ENCODE peak calls at places on chromosomes 16 and 17, in five cellular contexts. One of them, this sample, is unnamed.

GRCh38 chr17:68587026-68587425 is 14.1 kb downstream of the FAM20A start:
- DNase-seq in AG04450: no peak
- DNase-seq in NCI-H526 treated with DMSO at 0.1 percent for 48 hours: no peak
- DNase-seq in stimulated activated CD8-positive, alpha-beta memory T cell treated with anti-CD3 and anti-CD28 coated beads, Interleukin-15, amount 100 ng/mL, for 1 hour: no peak
- DNase-seq in stimulated activated CD4-positive, alpha-beta T cell treated with anti-CD3 and anti-CD28 coated beads, Interleukin-15, amount 100 ng/mL, for 1 hour: no peak
- DNase-seq in this sample: no peak

GRCh38 chr16:6616746-6617145 is 715.9 kb upstream of the RBFOX1 start:
- DNase-seq in AG04450: no peak
- DNase-seq in NCI-H526 treated with DMSO at 0.1 percent for 48 hours: peak
- DNase-seq in stimulated activated CD8-positive, alpha-beta memory T cell treated with anti-CD3 and anti-CD28 coated beads, Interleukin-15, amount 100 ng/mL, for 1 hour: no peak
- DNase-seq in stimulated activated CD4-positive, alpha-beta T cell treated with anti-CD3 and anti-CD28 coated beads, Interleukin-15, amount 100 ng/mL, for 1 hour: no peak
- DNase-seq in this sample: no peak

GRCh38 chr17:3794890-3795757 is 5.9 kb downstream of the ITGAE start:
- DNase-seq in AG04450: no peak
- DNase-seq in NCI-H526 treated with DMSO at 0.1 percent for 48 hours: no peak
- DNase-seq in stimulated activated CD8-positive, alpha-beta memory T cell treated with anti-CD3 and anti-CD28 coated beads, Interleukin-15, amount 100 ng/mL, for 1 hour: no peak
- DNase-seq in stimulated activated CD4-positive, alpha-beta T cell treated with anti-CD3 and anti-CD28 coated beads, Interleukin-15, amount 100 ng/mL, for 1 hour: peak
- DNase-seq in this sample: peak

GRCh38 chr16:2966043-2966802 is 2.1 kb downstream of the KREMEN2 start:
- DNase-seq in AG04450: no peak
- DNase-seq in NCI-H526 treated with DMSO at 0.1 percent for 48 hours: no peak
- DNase-seq in stimulated activated CD8-positive, alpha-beta memory T cell treated with anti-CD3 and anti-CD28 coated beads, Interleukin-15, amount 100 ng/mL, for 1 hour: no peak
- DNase-seq in stimulated activated CD4-positive, alpha-beta T cell treated with anti-CD3 and anti-CD28 coated beads, Interleukin-15, amount 100 ng/mL, for 1 hour: no peak
- DNase-seq in this sample: no peak

GRCh38 chr17:66715745-66716156 is 119.2 kb upstream of the CACNG5 start:
- DNase-seq in AG04450: peak
- DNase-seq in NCI-H526 treated with DMSO at 0.1 percent for 48 hours: peak
- DNase-seq in stimulated activated CD8-positive, alpha-beta memory T cell treated with anti-CD3 and anti-CD28 coated beads, Interleukin-15, amount 100 ng/mL, for 1 hour: no peak
- DNase-seq in stimulated activated CD4-positive, alpha-beta T cell treated with anti-CD3 and anti-CD28 coated beads, Interleukin-15, amount 100 ng/mL, for 1 hour: no peak
- DNase-seq in this sample: peak

GRCh38 chr16:75011634-75012307 is 12.9 kb downstream of the ZNRF1 start:
- DNase-seq in AG04450: peak
- DNase-seq in NCI-H526 treated with DMSO at 0.1 percent for 48 hours: no peak
- DNase-seq in stimulated activated CD8-positive, alpha-beta memory T cell treated with anti-CD3 and anti-CD28 coated beads, Interleukin-15, amount 100 ng/mL, for 1 hour: no peak
- DNase-seq in stimulated activated CD4-positive, alpha-beta T cell treated with anti-CD3 and anti-CD28 coated beads, Interleukin-15, amount 100 ng/mL, for 1 hour: no peak
- DNase-seq in this sample: peak

GRCh38 chr16:84735846-84736586 is 36.2 kb downstream of the USP10 start:
- DNase-seq in AG04450: no peak
- DNase-seq in NCI-H526 treated with DMSO at 0.1 percent for 48 hours: no peak
- DNase-seq in stimulated activated CD8-positive, alpha-beta memory T cell treated with anti-CD3 and anti-CD28 coated beads, Interleukin-15, amount 100 ng/mL, for 1 hour: peak
- DNase-seq in stimulated activated CD4-positive, alpha-beta T cell treated with anti-CD3 and anti-CD28 coated beads, Interleukin-15, amount 100 ng/mL, for 1 hour: no peak
- DNase-seq in this sample: no peak

GRCh38 chr16:51150894-51151320 is at the start of gene SALL1:
- DNase-seq in AG04450: no peak
- DNase-seq in NCI-H526 treated with DMSO at 0.1 percent for 48 hours: peak
- DNase-seq in stimulated activated CD8-positive, alpha-beta memory T cell treated with anti-CD3 and anti-CD28 coated beads, Interleukin-15, amount 100 ng/mL, for 1 hour: no peak
- DNase-seq in stimulated activated CD4-positive, alpha-beta T cell treated with anti-CD3 and anti-CD28 coated beads, Interleukin-15, amount 100 ng/mL, for 1 hour: no peak
- DNase-seq in this sample: no peak

GRCh38 chr16:3029499-3030127 is 5.8 kb downstream of the THOC6 start:
- DNase-seq in AG04450: no peak
- DNase-seq in NCI-H526 treated with DMSO at 0.1 percent for 48 hours: no peak
- DNase-seq in stimulated activated CD8-positive, alpha-beta memory T cell treated with anti-CD3 and anti-CD28 coated beads, Interleukin-15, amount 100 ng/mL, for 1 hour: no peak
- DNase-seq in stimulated activated CD4-positive, alpha-beta T cell treated with anti-CD3 and anti-CD28 coated beads, Interleukin-15, amount 100 ng/mL, for 1 hour: no peak
- DNase-seq in this sample: peak

GRCh38 chr16:19822534-19822933 is 62.1 kb downstream of the GPRC5B start:
- DNase-seq in AG04450: peak
- DNase-seq in NCI-H526 treated with DMSO at 0.1 percent for 48 hours: no peak
- DNase-seq in stimulated activated CD8-positive, alpha-beta memory T cell treated with anti-CD3 and anti-CD28 coated beads, Interleukin-15, amount 100 ng/mL, for 1 hour: no peak
- DNase-seq in stimulated activated CD4-positive, alpha-beta T cell treated with anti-CD3 and anti-CD28 coated beads, Interleukin-15, amount 100 ng/mL, for 1 hour: no peak
- DNase-seq in this sample: peak

GRCh38 chr16:31194898-31195297 is 7.7 kb downstream of the PYCARD start:
- DNase-seq in AG04450: no peak
- DNase-seq in NCI-H526 treated with DMSO at 0.1 percent for 48 hours: no peak
- DNase-seq in stimulated activated CD8-positive, alpha-beta memory T cell treated with anti-CD3 and anti-CD28 coated beads, Interleukin-15, amount 100 ng/mL, for 1 hour: no peak
- DNase-seq in stimulated activated CD4-positive, alpha-beta T cell treated with anti-CD3 and anti-CD28 coated beads, Interleukin-15, amount 100 ng/mL, for 1 hour: no peak
- DNase-seq in this sample: no peak

GRCh38 chr17:35119370-35120185 is at the start of gene RAD51D:
- DNase-seq in AG04450: peak
- DNase-seq in NCI-H526 treated with DMSO at 0.1 percent for 48 hours: peak
- DNase-seq in stimulated activated CD8-positive, alpha-beta memory T cell treated with anti-CD3 and anti-CD28 coated beads, Interleukin-15, amount 100 ng/mL, for 1 hour: peak
- DNase-seq in stimulated activated CD4-positive, alpha-beta T cell treated with anti-CD3 and anti-CD28 coated beads, Interleukin-15, amount 100 ng/mL, for 1 hour: peak
- DNase-seq in this sample: peak

GRCh38 chr17:49566668-49567071 is 9.0 kb upstream of the NXPH3 start:
- DNase-seq in AG04450: no peak
- DNase-seq in NCI-H526 treated with DMSO at 0.1 percent for 48 hours: no peak
- DNase-seq in stimulated activated CD8-positive, alpha-beta memory T cell treated with anti-CD3 and anti-CD28 coated beads, Interleukin-15, amount 100 ng/mL, for 1 hour: no peak
- DNase-seq in stimulated activated CD4-positive, alpha-beta T cell treated with anti-CD3 and anti-CD28 coated beads, Interleukin-15, amount 100 ng/mL, for 1 hour: no peak
- DNase-seq in this sample: peak

GRCh38 chr17:63954402-63955063 is 18.2 kb downstream of the SCN4A start:
- DNase-seq in AG04450: no peak
- DNase-seq in NCI-H526 treated with DMSO at 0.1 percent for 48 hours: no peak
- DNase-seq in stimulated activated CD8-positive, alpha-beta memory T cell treated with anti-CD3 and anti-CD28 coated beads, Interleukin-15, amount 100 ng/mL, for 1 hour: no peak
- DNase-seq in stimulated activated CD4-positive, alpha-beta T cell treated with anti-CD3 and anti-CD28 coated beads, Interleukin-15, amount 100 ng/mL, for 1 hour: no peak
- DNase-seq in this sample: no peak

GRCh38 chr16:48013476-48013875 is 142.3 kb downstream of the ABCC12 start:
- DNase-seq in AG04450: no peak
- DNase-seq in NCI-H526 treated with DMSO at 0.1 percent for 48 hours: no peak
- DNase-seq in stimulated activated CD8-positive, alpha-beta memory T cell treated with anti-CD3 and anti-CD28 coated beads, Interleukin-15, amount 100 ng/mL, for 1 hour: no peak
- DNase-seq in stimulated activated CD4-positive, alpha-beta T cell treated with anti-CD3 and anti-CD28 coated beads, Interleukin-15, amount 100 ng/mL, for 1 hour: no peak
- DNase-seq in this sample: peak

GRCh38 chr16:50699345-50700159 is 6.1 kb downstream of the NOD2 start:
- DNase-seq in AG04450: no peak
- DNase-seq in NCI-H526 treated with DMSO at 0.1 percent for 48 hours: no peak
- DNase-seq in stimulated activated CD8-positive, alpha-beta memory T cell treated with anti-CD3 and anti-CD28 coated beads, Interleukin-15, amount 100 ng/mL, for 1 hour: no peak
- DNase-seq in stimulated activated CD4-positive, alpha-beta T cell treated with anti-CD3 and anti-CD28 coated beads, Interleukin-15, amount 100 ng/mL, for 1 hour: no peak
- DNase-seq in this sample: peak

GRCh38 chr17:78344666-78345065 is 15.2 kb downstream of the SOCS3 start:
- DNase-seq in AG04450: no peak
- DNase-seq in NCI-H526 treated with DMSO at 0.1 percent for 48 hours: no peak
- DNase-seq in stimulated activated CD8-positive, alpha-beta memory T cell treated with anti-CD3 and anti-CD28 coated beads, Interleukin-15, amount 100 ng/mL, for 1 hour: no peak
- DNase-seq in stimulated activated CD4-positive, alpha-beta T cell treated with anti-CD3 and anti-CD28 coated beads, Interleukin-15, amount 100 ng/mL, for 1 hour: no peak
- DNase-seq in this sample: peak

GRCh38 chr17:79563237-79564013 is 47.4 kb downstream of the RBFOX3 start:
- DNase-seq in AG04450: no peak
- DNase-seq in NCI-H526 treated with DMSO at 0.1 percent for 48 hours: no peak
- DNase-seq in stimulated activated CD8-positive, alpha-beta memory T cell treated with anti-CD3 and anti-CD28 coated beads, Interleukin-15, amount 100 ng/mL, for 1 hour: no peak
- DNase-seq in stimulated activated CD4-positive, alpha-beta T cell treated with anti-CD3 and anti-CD28 coated beads, Interleukin-15, amount 100 ng/mL, for 1 hour: no peak
- DNase-seq in this sample: peak

GRCh38 chr16:63241476-63241875 is 1205.2 kb upstream of the CDH8 start:
- DNase-seq in AG04450: no peak
- DNase-seq in NCI-H526 treated with DMSO at 0.1 percent for 48 hours: no peak
- DNase-seq in stimulated activated CD8-positive, alpha-beta memory T cell treated with anti-CD3 and anti-CD28 coated beads, Interleukin-15, amount 100 ng/mL, for 1 hour: no peak
- DNase-seq in stimulated activated CD4-positive, alpha-beta T cell treated with anti-CD3 and anti-CD28 coated beads, Interleukin-15, amount 100 ng/mL, for 1 hour: no peak
- DNase-seq in this sample: no peak

GRCh38 chr16:3187798-3188674 is at the start of gene OR1F1:
- DNase-seq in AG04450: no peak
- DNase-seq in NCI-H526 treated with DMSO at 0.1 percent for 48 hours: no peak
- DNase-seq in stimulated activated CD8-positive, alpha-beta memory T cell treated with anti-CD3 and anti-CD28 coated beads, Interleukin-15, amount 100 ng/mL, for 1 hour: no peak
- DNase-seq in stimulated activated CD4-positive, alpha-beta T cell treated with anti-CD3 and anti-CD28 coated beads, Interleukin-15, amount 100 ng/mL, for 1 hour: no peak
- DNase-seq in this sample: peak

GRCh38 chr17:10879110-10879509 is 41.2 kb upstream of the PIRT start:
- DNase-seq in AG04450: no peak
- DNase-seq in NCI-H526 treated with DMSO at 0.1 percent for 48 hours: no peak
- DNase-seq in stimulated activated CD8-positive, alpha-beta memory T cell treated with anti-CD3 and anti-CD28 coated beads, Interleukin-15, amount 100 ng/mL, for 1 hour: no peak
- DNase-seq in stimulated activated CD4-positive, alpha-beta T cell treated with anti-CD3 and anti-CD28 coated beads, Interleukin-15, amount 100 ng/mL, for 1 hour: no peak
- DNase-seq in this sample: peak

GRCh38 chr16:84599528-84600202 is 18.2 kb downstream of the COTL1 start:
- DNase-seq in AG04450: peak
- DNase-seq in NCI-H526 treated with DMSO at 0.1 percent for 48 hours: no peak
- DNase-seq in stimulated activated CD8-positive, alpha-beta memory T cell treated with anti-CD3 and anti-CD28 coated beads, Interleukin-15, amount 100 ng/mL, for 1 hour: no peak
- DNase-seq in stimulated activated CD4-positive, alpha-beta T cell treated with anti-CD3 and anti-CD28 coated beads, Interleukin-15, amount 100 ng/mL, for 1 hour: no peak
- DNase-seq in this sample: peak

GRCh38 chr16:2822158-2822495 is 5.1 kb downstream of the PRSS21 start:
- DNase-seq in AG04450: no peak
- DNase-seq in NCI-H526 treated with DMSO at 0.1 percent for 48 hours: no peak
- DNase-seq in stimulated activated CD8-positive, alpha-beta memory T cell treated with anti-CD3 and anti-CD28 coated beads, Interleukin-15, amount 100 ng/mL, for 1 hour: no peak
- DNase-seq in stimulated activated CD4-positive, alpha-beta T cell treated with anti-CD3 and anti-CD28 coated beads, Interleukin-15, amount 100 ng/mL, for 1 hour: no peak
- DNase-seq in this sample: no peak

GRCh38 chr16:85711982-85712587 is 23.3 kb upstream of the GINS2 start:
- DNase-seq in AG04450: no peak
- DNase-seq in NCI-H526 treated with DMSO at 0.1 percent for 48 hours: no peak
- DNase-seq in stimulated activated CD8-positive, alpha-beta memory T cell treated with anti-CD3 and anti-CD28 coated beads, Interleukin-15, amount 100 ng/mL, for 1 hour: no peak
- DNase-seq in stimulated activated CD4-positive, alpha-beta T cell treated with anti-CD3 and anti-CD28 coated beads, Interleukin-15, amount 100 ng/mL, for 1 hour: no peak
- DNase-seq in this sample: no peak

GRCh38 chr16:58862334-58863024 is 128.4 kb upstream of the GOT2 start:
- DNase-seq in AG04450: no peak
- DNase-seq in NCI-H526 treated with DMSO at 0.1 percent for 48 hours: peak
- DNase-seq in stimulated activated CD8-positive, alpha-beta memory T cell treated with anti-CD3 and anti-CD28 coated beads, Interleukin-15, amount 100 ng/mL, for 1 hour: no peak
- DNase-seq in stimulated activated CD4-positive, alpha-beta T cell treated with anti-CD3 and anti-CD28 coated beads, Interleukin-15, amount 100 ng/mL, for 1 hour: no peak
- DNase-seq in this sample: no peak

GRCh38 chr16:11497851-11498289 is 88.8 kb downstream of the LITAF start:
- DNase-seq in AG04450: no peak
- DNase-seq in NCI-H526 treated with DMSO at 0.1 percent for 48 hours: no peak
- DNase-seq in stimulated activated CD8-positive, alpha-beta memory T cell treated with anti-CD3 and anti-CD28 coated beads, Interleukin-15, amount 100 ng/mL, for 1 hour: no peak
- DNase-seq in stimulated activated CD4-positive, alpha-beta T cell treated with anti-CD3 and anti-CD28 coated beads, Interleukin-15, amount 100 ng/mL, for 1 hour: no peak
- DNase-seq in this sample: peak

GRCh38 chr17:46192484-46193245 is 564 bp downstream of the KANSL1 start:
- DNase-seq in AG04450: no peak
- DNase-seq in NCI-H526 treated with DMSO at 0.1 percent for 48 hours: peak
- DNase-seq in stimulated activated CD8-positive, alpha-beta memory T cell treated with anti-CD3 and anti-CD28 coated beads, Interleukin-15, amount 100 ng/mL, for 1 hour: peak
- DNase-seq in stimulated activated CD4-positive, alpha-beta T cell treated with anti-CD3 and anti-CD28 coated beads, Interleukin-15, amount 100 ng/mL, for 1 hour: peak
- DNase-seq in this sample: peak

GRCh38 chr16:56795011-56795410 is 65.1 kb downstream of the NUP93 start:
- DNase-seq in AG04450: no peak
- DNase-seq in NCI-H526 treated with DMSO at 0.1 percent for 48 hours: no peak
- DNase-seq in stimulated activated CD8-positive, alpha-beta memory T cell treated with anti-CD3 and anti-CD28 coated beads, Interleukin-15, amount 100 ng/mL, for 1 hour: no peak
- DNase-seq in stimulated activated CD4-positive, alpha-beta T cell treated with anti-CD3 and anti-CD28 coated beads, Interleukin-15, amount 100 ng/mL, for 1 hour: no peak
- DNase-seq in this sample: no peak

This sample was measured in choroid plexus epithelial cell.